ENCODE peak calls at places on chromosomes 7 and 10, in five cellular contexts. X is K562, E is cardiac fibroblast, R is MM.1S, O is retinal pigment epithelial cell. Y is an unnamed sample.

GRCh38 chr10:34911661-34912205 is 96.6 kb upstream of the PARD3 start:
- DNase-seq in O (no peak), X (no peak), R (no peak), E (no peak), Y (no peak)

GRCh38 chr7:48168159-48168558 is 3.1 kb upstream of the ABCA13 start:
- DNase-seq in O (no peak), E (peak; percentile 7), X (no peak), R (peak; percentile 31), Y (no peak)

GRCh38 chr7:94252971-94253370 is 141.7 kb upstream of the COL1A2 start:
- DNase-seq in R (no peak), X (no peak), O (no peak), E (peak; percentile 47), Y (no peak)

GRCh38 chr10:30828680-30829079 is 199.1 kb upstream of the LYZL2 start:
- DNase-seq in X (no peak), R (no peak), O (no peak), E (peak; percentile 69), Y (no peak)

GRCh38 chr10:52308251-52309031 is 5.6 kb upstream of the DKK1 start:
- DNase-seq in R (peak; percentile 70), X (no peak), O (no peak), E (peak; percentile 91), Y (no peak)

GRCh38 chr7:137636376-137636775 is 210.4 kb downstream of the DGKI start:
- DNase-seq in X (no peak), R (no peak), E (no peak), O (no peak), Y (no peak)

GRCh38 chr7:139679731-139680594 is 97.8 kb downstream of the HIPK2 start:
- DNase-seq in X (no peak), R (no peak), E (no peak), O (no peak), Y (no peak)

GRCh38 chr7:41122256-41122987 is 580.5 kb downstream of the INHBA start:
- DNase-seq in O (no peak), X (no peak), E (peak; percentile 20), R (no peak), Y (no peak)

GRCh38 chr10:12423896-12424295 is 74.5 kb downstream of the CAMK1D start:
- DNase-seq in R (no peak), X (no peak), E (no peak), O (no peak), Y (no peak)

GRCh38 chr10:119247550-119247894 is 40.2 kb downstream of the GRK5 start:
- DNase-seq in E (no peak), R (no peak), O (no peak), X (no peak), Y (no peak)

GRCh38 chr7:36021917-36022550 is 131.0 kb upstream of the EEPD1 start:
- DNase-seq in E (no peak), X (no peak), R (no peak), O (no peak), Y (no peak)

GRCh38 chr7:96052860-96053452 is 268.9 kb downstream of the SLC25A13 start:
- DNase-seq in X (no peak), R (no peak), E (no peak), O (no peak), Y (no peak)

GRCh38 chr10:6202098-6202683 is 541 bp upstream of the PFKFB3 start:
- DNase-seq in R (no peak), X (peak; percentile 26), O (no peak), E (no peak), Y (no peak)

GRCh38 chr10:75283150-75284096 is 47.7 kb upstream of the COMTD1 start:
- DNase-seq in X (no peak), R (no peak), E (peak; percentile 66), O (no peak), Y (no peak)

GRCh38 chr7:4067476-4067760 is 614.7 kb upstream of the FOXK1 start:
- DNase-seq in X (no peak), E (no peak), O (no peak), R (no peak), Y (no peak)

GRCh38 chr10:46282460-46283216 is 4.2 kb upstream of the ANTXRL start:
- DNase-seq in R (peak; percentile 74), O (peak; percentile 3), E (peak; percentile 82), X (peak; percentile 84), Y (no peak)

GRCh38 chr10:69517271-69517848 is 55.9 kb downstream of the NEUROG3 start:
- DNase-seq in X (no peak), O (no peak), R (no peak), E (no peak), Y (no peak)

GRCh38 chr10:77591238-77591880 is 46.2 kb downstream of the KCNMA1 start:
- DNase-seq in O (no peak), E (no peak), R (no peak), X (no peak), Y (no peak)

GRCh38 chr7:105934577-105935185 is 28.4 kb upstream of the CDHR3 start:
- DNase-seq in R (peak; percentile 25), O (peak; percentile 70), X (no peak), E (peak; percentile 79), Y (no peak)

GRCh38 chr7:12491526-12491925 is 79.0 kb upstream of the SCIN start:
- DNase-seq in E (no peak), O (no peak), X (no peak), R (no peak), Y (no peak)

GRCh38 chr7:12493407-12493806 is 77.1 kb upstream of the SCIN start:
- DNase-seq in E (peak; percentile 13), X (peak; percentile 23), O (peak; percentile 58), R (no peak), Y (no peak)

GRCh38 chr7:12493866-12494265 is 76.7 kb upstream of the SCIN start:
- DNase-seq in R (no peak), X (no peak), O (no peak), E (no peak), Y (no peak)

GRCh38 chr7:12490941-12491340 is 79.6 kb upstream of the SCIN start:
- DNase-seq in X (no peak), R (no peak), O (no peak), E (no peak), Y (no peak)

GRCh38 chr7:12490105-12490688 is 80.3 kb upstream of the SCIN start:
- DNase-seq in X (peak; percentile 32), R (peak; percentile 59), E (peak; percentile 46), O (no peak), Y (no peak)
- TF ChIP-seq CTCF in X (peak; percentile 57), R (peak; percentile 61), E (peak; percentile 44), O (peak; percentile 48), Y (peak; percentile 29)

DNA sequence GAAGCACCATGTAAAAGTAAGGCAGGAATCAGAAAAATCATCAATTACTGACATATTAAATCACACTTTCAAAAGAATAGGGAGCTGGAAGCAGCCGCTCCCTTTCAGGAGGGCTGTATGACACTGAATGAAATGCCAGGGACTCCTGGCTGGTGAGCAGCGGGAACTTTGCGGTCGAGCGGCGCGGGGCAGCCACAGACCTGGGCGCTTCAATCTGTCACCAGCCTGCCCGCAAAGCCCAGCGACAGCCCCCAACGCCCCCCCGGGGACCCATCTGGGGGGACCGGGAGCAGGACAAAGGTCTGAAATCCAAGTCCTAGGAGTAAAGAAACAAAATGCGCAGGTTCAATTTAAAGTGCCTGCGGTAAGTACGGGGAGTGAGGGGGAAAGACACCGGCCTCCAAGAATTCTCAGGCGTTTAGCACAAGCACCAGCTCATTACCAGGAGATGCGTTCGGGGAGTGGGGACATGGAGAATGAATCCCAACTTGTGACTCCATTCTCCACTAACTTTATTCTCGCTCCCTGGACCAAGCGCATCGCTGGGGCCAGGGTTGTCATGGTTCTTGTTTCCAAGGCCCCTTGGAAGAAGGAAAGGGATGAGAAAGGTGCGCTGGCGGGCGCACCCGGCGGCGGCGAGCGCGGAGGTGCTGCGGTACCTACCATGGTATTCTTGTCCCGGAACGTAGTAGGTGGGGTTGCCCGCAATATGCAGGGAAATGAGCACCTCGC is 824 bp downstream of the RELN start:
- DNase-seq in E (no peak), X (no peak), O (no peak), R (no peak), Y (no peak)
- H3K4me3 ChIP-seq in E (peak overlapping the region; percentile 42), X (peak overlapping the region; percentile 62), O (peak overlapping the region; percentile 69), R (peak overlapping the region; percentile 45), Y (peak overlapping the region; percentile 31)

GRCh38 chr10:17200885-17201164 is 647 bp downstream of the TRDMT1 start:
- DNase-seq in O (no peak), E (peak; percentile 61), X (no peak), R (peak; percentile 65), Y (no peak)
- TF ChIP-seq CTCF in O (no peak), E (no peak), X (peak; percentile 1), R (peak; percentile 4), Y (no peak)

DNA sequence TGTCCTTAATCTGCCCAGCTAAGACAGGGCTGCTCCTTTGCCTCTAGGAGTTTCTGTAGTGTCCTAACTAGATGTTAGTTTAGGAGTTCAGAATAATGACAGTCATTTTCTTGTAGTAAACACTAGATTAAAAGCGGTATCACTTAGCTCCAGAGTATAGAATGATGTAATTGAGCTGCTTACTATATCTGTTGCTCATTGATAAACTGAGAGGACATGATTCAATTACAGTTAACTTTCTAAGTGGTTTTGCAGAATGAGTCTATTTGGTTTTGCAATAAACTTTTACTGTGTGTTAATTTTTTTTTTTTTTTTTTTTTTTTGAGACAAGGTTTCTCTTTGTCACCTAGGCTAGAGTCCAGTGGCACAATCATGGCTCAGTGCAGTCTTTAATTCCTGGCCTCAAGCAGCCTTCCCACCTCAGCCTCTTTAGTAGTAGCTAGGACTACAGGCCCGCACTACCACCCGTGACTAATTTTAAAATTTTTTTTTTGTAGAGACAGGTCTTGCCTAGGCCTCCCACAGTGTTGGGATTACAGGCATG is 1.8 kb downstream of the STMP1 start:
- DNase-seq in O (no peak), R (no peak), X (peak; percentile 46), E (no peak), Y (no peak)
- H3K4me3 ChIP-seq in O (no peak overlapping the region), R (no peak overlapping the region), X (peak overlapping the region; percentile 82), E (peak overlapping the region; percentile 99), Y (no peak overlapping the region)

DNA sequence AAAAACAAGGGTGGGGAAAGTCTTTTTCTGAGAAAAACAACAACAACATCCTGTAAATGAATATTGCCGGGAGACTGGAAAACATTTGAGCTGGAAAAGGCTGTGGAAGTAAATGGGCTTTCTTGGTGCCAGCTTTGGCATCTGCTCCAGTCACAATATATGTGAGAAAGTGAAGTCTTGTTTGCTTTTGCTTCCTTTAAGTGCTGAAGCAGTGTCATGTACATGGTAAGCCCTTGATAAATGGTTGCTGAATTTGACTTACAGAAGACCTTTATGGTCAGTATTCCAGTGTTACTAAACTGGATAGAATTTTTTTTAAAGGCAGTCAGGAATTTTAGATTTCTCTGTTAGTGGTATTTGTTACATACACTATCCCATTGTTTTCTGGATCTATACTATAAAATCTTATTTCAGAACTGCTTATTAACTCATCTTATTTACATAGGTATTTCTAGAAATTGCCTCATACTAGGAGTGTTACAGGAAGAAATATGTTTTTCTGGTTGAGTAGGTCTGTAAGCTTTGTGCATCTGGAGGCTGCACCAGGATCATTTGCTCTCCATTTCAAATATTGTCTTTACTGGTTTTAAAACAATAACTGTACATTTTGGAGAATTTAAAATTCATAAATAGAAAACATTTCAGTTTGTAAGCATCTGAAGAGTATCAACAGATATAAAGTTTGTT is 201.7 kb upstream of the FOXP2 start:
- DNase-seq in E (no peak), O (peak; percentile 26), X (no peak), R (no peak), Y (no peak)
- TF ChIP-seq CTCF in E (no peak), O (no peak), X (no peak), R (no peak), Y (no peak)

Y was measured in kidney epithelial cell.